ENCODE peak calls at places on chromosomes 1 and 21, in six cellular contexts. W is HepG2, T is K562, V is A549, J is upper lobe of left lung, Y is GM12878. F is an unnamed sample.

GRCh38 chr1:176878750-176879536 is 285.6 kb downstream of the ASTN1 start:
- ATAC-seq in W (peak; percentile 84), T (peak; percentile 85), V (peak; percentile 55), J (no peak), Y (peak; percentile 59), F (no peak)

GRCh38 chr1:160416369-160416768 is 16.0 kb downstream of the VANGL2 start:
- ATAC-seq in W (peak; percentile 87), T (peak; percentile 51), V (peak; percentile 97), J (no peak), Y (peak; percentile 56), F (no peak)

GRCh38 chr1:23118407-23118806 is 50.2 kb downstream of the LUZP1 start:
- ATAC-seq in W (no peak), T (no peak), V (no peak), J (no peak), Y (no peak), F (no peak)

GRCh38 chr1:32855861-32856617 is 14.7 kb downstream of the FNDC5 start:
- ATAC-seq in W (no peak), T (no peak), V (no peak), J (no peak), Y (no peak), F (no peak)

GRCh38 chr1:233689748-233690254 is 75.9 kb downstream of the KCNK1 start:
- ATAC-seq in W (no peak), T (no peak), V (no peak), J (peak; percentile 35), Y (no peak), F (no peak)

GRCh38 chr1:168894397-168894796 is 165.4 kb upstream of the DPT start:
- ATAC-seq in W (no peak), T (no peak), V (no peak), J (peak; percentile 82), Y (no peak), F (no peak)

GRCh38 chr1:35220976-35221375 is 28.0 kb upstream of the SFPQ start:
- ATAC-seq in W (peak; percentile 86), T (peak; percentile 96), V (peak; percentile 91), J (no peak), Y (peak; percentile 96), F (no peak)

GRCh38 chr1:234731371-234732085 is 121.5 kb upstream of the IRF2BP2 start:
- ATAC-seq in W (no peak), T (no peak), V (peak; percentile 36), J (peak; percentile 52), Y (peak; percentile 77), F (peak; percentile 50)

GRCh38 chr1:165525708-165526107 is 18.1 kb upstream of the LRRC52 start:
- ATAC-seq in W (peak; percentile 100), T (no peak), V (no peak), J (no peak), Y (no peak), F (no peak)

GRCh38 chr1:56808385-56808784 is 10.8 kb downstream of the FYB2 start:
- ATAC-seq in W (no peak), T (no peak), V (no peak), J (no peak), Y (no peak), F (no peak)

GRCh38 chr1:188689542-188689941 is 1788.1 kb downstream of the BRINP3 start:
- ATAC-seq in W (no peak), T (no peak), V (no peak), J (no peak), Y (no peak), F (no peak)

GRCh38 chr1:95716550-95716949 is 482.5 kb downstream of the RWDD3 start:
- ATAC-seq in W (no peak), T (no peak), V (no peak), J (no peak), Y (no peak), F (no peak)

GRCh38 chr1:86137458-86137857 is 19.1 kb downstream of the COL24A1 start:
- ATAC-seq in W (no peak), T (no peak), V (no peak), J (peak; percentile 26), Y (no peak), F (no peak)

GRCh38 chr1:182259229-182259872 is 132.2 kb downstream of the GLUL start:
- ATAC-seq in W (no peak), T (peak; percentile 68), V (no peak), J (peak; percentile 79), Y (peak; percentile 86), F (peak; percentile 69)

GRCh38 chr1:109283748-109284600 is 1.0 kb upstream of the PSRC1 start:
- ATAC-seq in W (no peak), T (peak; percentile 19), V (no peak), J (peak; percentile 13), Y (no peak), F (peak; percentile 0)

GRCh38 chr1:56360021-56360420 is 219.3 kb downstream of the PLPP3 start:
- ATAC-seq in W (no peak), T (no peak), V (no peak), J (no peak), Y (no peak), F (no peak)

GRCh38 chr1:205715628-205716027 is 34.4 kb downstream of the NUCKS1 start:
- ATAC-seq in W (no peak), T (no peak), V (no peak), J (peak; percentile 49), Y (no peak), F (no peak)

GRCh38 chr1:18282851-18283600 is 175.4 kb downstream of the IGSF21 start:
- ATAC-seq in W (no peak), T (no peak), V (no peak), J (no peak), Y (peak; percentile 65), F (no peak)

GRCh38 chr1:183103141-183103540 is 79.9 kb downstream of the LAMC1 start:
- ATAC-seq in W (no peak), T (no peak), V (no peak), J (no peak), Y (no peak), F (no peak)

GRCh38 chr21:45003331-45004058 is 63.7 kb downstream of the SLX9 start:
- ATAC-seq in W (peak; percentile 83), T (peak; percentile 46), V (no peak), J (peak; percentile 6), Y (peak; percentile 37), F (peak; percentile 66)

GRCh38 chr1:244074559-244075171 is 23.6 kb downstream of the ZBTB18 start:
- ATAC-seq in W (no peak), T (no peak), V (peak; percentile 34), J (no peak), Y (peak; percentile 78), F (no peak)

GRCh38 chr21:16279658-16280581 is 550.1 kb downstream of the USP25 start:
- ATAC-seq in W (no peak), T (no peak), V (peak; percentile 91), J (peak; percentile 89), Y (no peak), F (peak; percentile 72)

GRCh38 chr1:243596441-243597183 is 253.4 kb downstream of the AKT3 start:
- ATAC-seq in W (no peak), T (no peak), V (no peak), J (peak; percentile 77), Y (peak; percentile 98), F (no peak)

GRCh38 chr1:180542113-180542512 is 16.7 kb upstream of the OVAAL start:
- ATAC-seq in W (no peak), T (peak; percentile 50), V (no peak), J (peak; percentile 37), Y (no peak), F (no peak)

GRCh38 chr1:46065405-46065804 is 67.0 kb downstream of the PIK3R3 start:
- ATAC-seq in W (no peak), T (peak; percentile 87), V (no peak), J (peak; percentile 54), Y (peak; percentile 65), F (no peak)

DNA sequence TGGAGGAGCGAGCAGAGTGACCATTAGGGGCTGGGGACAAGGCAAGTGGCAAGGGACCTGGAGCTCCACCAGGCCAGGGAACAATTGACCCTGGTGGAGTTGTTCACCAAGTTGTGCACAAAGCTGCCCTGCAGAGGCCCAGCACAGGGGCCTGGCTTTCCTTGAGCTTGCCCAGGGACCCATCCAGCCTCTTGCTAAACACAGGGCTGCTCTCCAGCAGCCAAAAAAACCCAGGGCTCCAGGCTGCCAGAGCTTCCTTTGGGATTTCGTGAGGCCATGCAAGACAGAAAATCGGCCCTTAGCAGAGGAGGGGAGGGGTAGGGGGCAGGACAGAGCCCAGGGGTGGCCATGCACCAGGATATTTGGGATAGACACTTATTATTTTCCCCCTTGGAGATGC is 32.6 kb downstream of the LRP8 start:
- ATAC-seq in W (no peak), T (no peak), V (no peak), J (no peak), Y (no peak), F (no peak)
- H3K27ac ChIP-seq in W (no peak overlapping the region), T (no peak overlapping the region), V (no peak overlapping the region), J (no peak overlapping the region), Y (peak overlapping the region; percentile 77), F (no peak overlapping the region)

GRCh38 chr1:167220537-167221125 is at the start of gene POU2F1:
- ATAC-seq in W (peak; percentile 65), T (peak; percentile 82), V (peak; percentile 87), J (peak; percentile 96), Y (peak; percentile 81), F (peak; percentile 97)

GRCh38 chr1:167225920-167226319 is 5.2 kb downstream of the POU2F1 start:
- ATAC-seq in W (no peak), T (no peak), V (no peak), J (no peak), Y (no peak), F (no peak)

GRCh38 chr1:167221804-167222610 is 1.3 kb downstream of the POU2F1 start:
- ATAC-seq in W (peak; percentile 69), T (peak; percentile 57), V (peak; percentile 64), J (peak; percentile 57), Y (peak; percentile 68), F (peak; percentile 24)

GRCh38 chr1:167221126-167221803 is 579 bp downstream of the POU2F1 start:
- ATAC-seq in W (peak; percentile 49), T (peak; percentile 19), V (peak; percentile 18), J (peak; percentile 16), Y (peak; percentile 29), F (peak; percentile 5)

GRCh38 chr1:167223144-167224103 is 2.7 kb downstream of the POU2F1 start:
- ATAC-seq in W (no peak), T (peak; percentile 7), V (no peak), J (no peak), Y (no peak), F (no peak)
- H3K4me1 ChIP-seq in W (peaks cover 52% of the 10 kb centered on the region), T (peaks cover 20% of the 10 kb centered on the region), V (peaks cover 50% of the 10 kb centered on the region), J (peaks cover 29% of the 10 kb centered on the region), Y (peaks cover 10% of the 10 kb centered on the region), F (peaks cover 13% of the 10 kb centered on the region)

DNA sequence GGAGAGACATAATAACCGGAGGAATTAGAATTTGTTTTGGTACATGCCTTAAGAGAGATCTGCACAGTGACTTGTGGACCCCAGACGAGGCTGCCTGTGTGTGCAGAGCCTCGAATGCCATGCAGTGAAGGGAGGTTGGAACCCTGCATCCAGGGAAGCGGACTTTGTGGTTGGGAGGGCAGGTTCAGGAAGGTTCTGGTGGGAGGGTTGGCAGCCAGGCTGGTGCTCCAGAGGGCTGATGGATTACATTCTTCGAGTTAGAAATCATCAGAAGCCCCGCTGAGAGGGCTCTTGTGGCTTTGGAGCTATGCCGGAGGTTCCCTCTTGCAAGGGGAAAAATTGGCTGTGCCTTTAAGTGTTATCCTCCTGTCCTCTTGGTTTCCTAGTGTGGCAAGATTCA is 21.1 kb downstream of the ROR1 start:
- ATAC-seq in W (no peak), T (no peak), V (peak; percentile 60), J (no peak), Y (no peak), F (no peak)
- TF ChIP-seq EP300 in W (no peak), T (no peak), V (no peak), J (no peak), Y (no peak), F (no peak)

DNA sequence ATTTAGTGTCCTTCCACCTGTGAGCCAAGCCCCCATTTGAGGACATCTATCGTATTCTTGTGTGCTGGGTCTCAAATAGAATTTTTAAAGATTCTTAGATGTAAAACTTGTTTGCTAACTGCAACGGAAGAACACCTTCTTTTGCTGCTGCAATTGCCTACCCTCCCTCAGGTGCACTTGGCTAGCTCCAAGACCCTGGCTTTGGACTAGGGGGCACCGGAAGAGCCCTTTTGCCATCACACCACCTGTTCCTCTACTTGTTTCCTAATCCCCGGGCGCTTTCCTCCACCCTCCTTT is 1.1 kb upstream of the HMGN2 start:
- ATAC-seq in W (no peak), T (no peak), V (no peak), J (no peak), Y (no peak), F (no peak)
- H3K27ac ChIP-seq in W (no peak overlapping the region), T (no peak overlapping the region), V (peak overlapping the region; percentile 98), J (peak overlapping the region; percentile 99), Y (no peak overlapping the region), F (peak overlapping the region; percentile 99)